ENCODE peak calls at places on chromosomes 12 and 14, in five cellular contexts. X is ascending aorta, R is Peyer's patch, A is breast epithelium, N is stomach. J is an unnamed sample.

GRCh38 chr14:23071975-23072539 is 14.7 kb upstream of the CDH24 start:
- DNase-seq in A (no peak), X (peak; percentile 35), R (peak; percentile 44), N (no peak), J (no peak)

GRCh38 chr14:26835949-26836570 is 238.2 kb upstream of the NOVA1 start:
- DNase-seq in N (no peak), R (no peak), X (no peak), A (no peak), J (no peak)

GRCh38 chr12:27000962-27001361 is 13.2 kb downstream of the TM7SF3 start:
- DNase-seq in N (no peak), R (no peak), A (no peak), X (no peak), J (no peak)

GRCh38 chr14:24851837-24852236 is 198.1 kb downstream of the STXBP6 start:
- DNase-seq in X (no peak), A (no peak), N (no peak), R (no peak), J (no peak)

GRCh38 chr14:32100175-32100574 is 23.1 kb downstream of the ARHGAP5 start:
- DNase-seq in X (no peak), A (no peak), R (no peak), N (no peak), J (no peak)

GRCh38 chr14:105602799-105603763 is 76.7 kb downstream of the TMEM121 start:
- DNase-seq in A (no peak), N (no peak), X (peak; percentile 50), R (peak; percentile 43), J (no peak)

GRCh38 chr14:46259536-46259935 is 392.0 kb downstream of the RPL10L start:
- DNase-seq in N (no peak), R (no peak), A (no peak), X (no peak), J (no peak)

GRCh38 chr12:117060927-117061300 is 38.3 kb downstream of the TESC start:
- DNase-seq in R (no peak), N (no peak), A (no peak), X (no peak), J (no peak)

GRCh38 chr12:22990501-22990900 is 365.5 kb downstream of the ETNK1 start:
- DNase-seq in X (no peak), R (no peak), A (no peak), N (no peak), J (no peak)

GRCh38 chr12:131133015-131133905 is 179.6 kb downstream of the ADGRD1 start:
- DNase-seq in A (no peak), X (no peak), R (no peak), N (no peak), J (no peak)

GRCh38 chr14:33363687-33364086 is 425.0 kb downstream of the NPAS3 start:
- DNase-seq in A (no peak), N (no peak), X (no peak), R (no peak), J (no peak)

GRCh38 chr14:20620798-20621478 is 20.6 kb downstream of the OR6S1 start:
- DNase-seq in X (no peak), R (no peak), A (no peak), N (no peak), J (no peak)

DNA sequence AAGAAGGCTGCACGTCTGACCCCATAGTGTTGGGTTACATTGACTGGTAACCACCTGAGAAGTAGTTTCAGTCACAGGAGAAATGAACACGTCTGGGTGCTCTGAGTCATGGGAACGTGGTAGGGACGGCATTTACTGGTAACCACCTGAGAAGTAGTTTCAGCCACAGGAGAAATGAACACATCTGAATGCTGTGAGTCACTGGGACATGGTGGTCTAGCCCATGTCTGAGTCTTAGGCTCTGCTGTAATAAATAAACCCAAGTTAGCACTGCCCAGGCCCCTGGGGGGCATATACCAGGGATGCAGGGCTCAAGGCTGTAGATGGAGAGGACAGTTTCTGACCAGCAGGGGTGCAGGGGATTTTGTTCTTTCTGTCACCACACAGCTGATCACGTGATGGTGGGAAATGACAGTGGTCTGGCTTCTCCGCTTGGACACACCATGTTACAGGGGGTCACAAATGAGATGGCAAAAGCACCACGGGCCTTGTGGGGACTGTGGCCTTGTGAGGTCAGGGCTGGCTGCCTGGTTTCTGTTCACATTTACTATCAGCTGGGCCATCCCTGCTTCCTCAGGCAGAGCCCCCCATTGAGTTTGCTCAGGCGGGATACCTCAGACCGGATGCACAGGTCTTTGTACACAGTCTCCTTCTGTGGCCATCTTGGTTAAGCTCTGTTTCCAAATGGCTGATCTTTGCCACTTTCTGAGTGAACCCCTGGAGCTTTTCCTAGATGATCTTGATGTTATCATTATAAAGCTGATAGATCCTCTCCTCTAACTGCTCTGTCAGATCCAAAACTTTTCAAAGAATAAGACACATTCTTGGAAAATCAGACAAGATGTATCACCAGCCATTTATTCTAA is 9.8 kb upstream of the C12orf42 start:
- DNase-seq in R (no peak), A (no peak), X (no peak), N (no peak), J (no peak)
- TF ChIP-seq CTCF in R (no peak), A (no peak), X (no peak), N (no peak), J (no peak)

GRCh38 chr12:124334266-124334665 is 39.4 kb downstream of the RFLNA start:
- DNase-seq in A (no peak), N (no peak), R (no peak), X (no peak), J (no peak)

GRCh38 chr12:124334976-124335375 is 40.1 kb downstream of the RFLNA start:
- DNase-seq in R (no peak), A (no peak), N (no peak), X (no peak), J (no peak)

GRCh38 chr12:124333724-124334123 is 38.8 kb downstream of the RFLNA start:
- DNase-seq in X (no peak), R (no peak), N (no peak), A (no peak), J (no peak)

GRCh38 chr12:124332900-124333299 is 38.0 kb downstream of the RFLNA start:
- DNase-seq in X (no peak), A (no peak), N (no peak), R (no peak), J (no peak)

GRCh38 chr12:124332068-124332672 is 37.3 kb downstream of the RFLNA start:
- DNase-seq in A (no peak), X (no peak), R (no peak), N (no peak), J (no peak)
- TF ChIP-seq CTCF in A (no peak), X (no peak), R (peak; percentile 27), N (no peak), J (peak; percentile 35)

GRCh38 chr12:132561784-132562156 is 48.6 kb downstream of the LRCOL1 start:
- DNase-seq in X (no peak), N (peak; percentile 36), A (no peak), R (peak; percentile 57), J (no peak)
- TF ChIP-seq CTCF in X (no peak), N (no peak), A (no peak), R (peak; percentile 21), J (peak; percentile 60)

DNA sequence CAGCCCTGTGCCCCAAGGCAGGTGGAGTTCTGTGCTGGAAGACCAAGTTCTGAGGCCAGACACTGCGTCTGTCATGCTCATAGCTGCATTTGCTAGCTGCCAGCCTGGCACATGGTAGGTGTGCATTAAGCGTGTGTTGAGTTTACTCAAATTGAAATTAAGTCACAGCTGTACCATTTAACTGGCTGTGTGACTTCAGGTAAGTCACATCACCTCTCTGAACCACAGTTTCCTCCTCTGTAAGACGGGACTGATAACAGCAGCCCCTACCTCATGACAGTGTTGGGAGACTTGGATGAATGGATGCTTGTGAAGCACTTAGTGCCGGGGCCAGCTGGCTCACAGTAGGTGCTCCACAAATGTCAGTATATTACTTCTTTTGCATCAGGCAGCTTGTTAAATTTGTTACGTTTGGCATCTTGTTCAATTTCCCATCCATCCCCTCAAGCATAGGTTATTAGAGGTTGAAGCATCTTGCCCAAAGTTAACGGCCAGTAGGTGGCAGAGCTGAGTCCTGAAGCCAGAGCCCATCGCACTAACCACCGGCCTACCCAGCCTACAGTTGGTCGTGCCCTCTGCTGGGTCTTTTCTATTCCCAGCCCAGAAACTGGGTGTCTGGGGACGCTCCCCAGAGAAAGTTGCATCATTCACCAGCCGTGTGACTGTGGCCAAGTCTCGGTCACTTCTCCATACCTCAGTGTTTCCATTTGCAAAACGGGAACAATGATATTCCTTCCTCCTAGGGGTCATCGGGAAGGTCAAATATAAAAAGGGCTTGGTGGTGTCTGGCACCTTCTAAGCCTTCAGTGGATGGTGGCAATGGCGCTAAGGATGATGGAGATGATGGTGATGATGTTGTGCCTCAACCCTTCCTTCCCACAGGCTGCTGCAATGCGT is 4.5 kb downstream of the DAO start:
- DNase-seq in R (peak; percentile 88), X (peak; percentile 72), A (no peak), N (peak; percentile 65), J (peak; percentile 6)
- TF ChIP-seq CTCF in R (peak; percentile 67), X (peak; percentile 34), A (no peak), N (no peak), J (peak; percentile 77)

DNA sequence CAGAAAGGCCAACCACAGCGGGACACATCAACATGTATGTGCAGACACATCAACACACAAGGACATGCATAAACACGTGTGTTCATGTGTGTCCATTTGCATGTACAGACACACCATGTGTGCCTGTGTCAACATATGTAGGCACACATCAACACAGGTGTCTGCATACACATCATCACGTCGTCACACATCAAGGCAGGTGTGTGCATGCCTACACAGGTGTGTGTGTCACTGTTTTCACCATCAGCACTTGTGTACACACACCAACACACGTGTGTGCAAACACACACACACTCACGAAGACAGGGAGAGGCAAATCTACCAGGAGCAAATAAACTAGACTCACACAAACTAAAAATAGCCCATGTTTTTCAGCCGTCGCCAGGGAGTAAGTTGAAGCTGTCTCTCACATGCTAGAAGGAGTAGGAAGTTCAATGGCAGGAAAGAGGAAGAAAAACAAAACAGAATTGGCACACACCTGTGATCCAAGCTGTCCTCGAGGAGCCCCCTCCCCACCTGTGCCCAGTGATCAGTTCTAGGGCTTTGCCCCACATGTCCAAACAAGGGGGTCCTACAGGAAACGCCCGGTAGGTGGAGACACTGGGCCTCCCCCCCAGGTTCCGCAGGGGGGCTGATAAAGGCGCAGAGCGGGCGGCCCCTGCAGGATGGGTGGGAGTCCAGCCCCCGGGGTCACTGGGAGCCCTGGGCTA is 7.4 kb downstream of the SCARB1 start:
- DNase-seq in A (no peak), R (no peak), X (no peak), N (no peak), J (no peak)
- TF ChIP-seq CTCF in A (no peak), R (no peak), X (peak; percentile 11), N (no peak), J (peak; percentile 20)

GRCh38 chr14:77151245-77151644 is 9.7 kb upstream of the ZDHHC22 start:
- DNase-seq in X (no peak), N (no peak), A (no peak), R (peak; percentile 37), J (no peak)
- TF ChIP-seq CTCF in X (peak; percentile 34), N (no peak), A (no peak), R (peak; percentile 11), J (peak; percentile 73)

GRCh38 chr12:15152456-15152855 is 68.8 kb downstream of the RERG start:
- DNase-seq in X (peak; percentile 72), N (no peak), R (no peak), A (no peak), J (no peak)
- TF ChIP-seq CTCF in X (peak; percentile 46), N (no peak), R (no peak), A (no peak), J (peak; percentile 19)